ENCODE peak calls at places on chromosomes 5 and 9, in six cellular contexts. V, X, T, A, L and Y are unnamed samples.

GRCh38 chr5:138372225-138372624 is 19.7 kb downstream of the KDM3B start:
- DNase-seq in L (no peak), V (peak), X (no peak), A (no peak), T (no peak), Y (no peak)

GRCh38 chr5:96049398-96050272 is 88.0 kb upstream of the ELL2 start:
- DNase-seq in T (no peak), V (no peak), L (peak), X (no peak), A (peak), Y (no peak)

GRCh38 chr5:164600166-164600715 is 1094.8 kb downstream of the MAT2B start:
- DNase-seq in X (no peak), A (no peak), L (peak), V (no peak), T (no peak), Y (no peak)

GRCh38 chr5:105015098-105015497 is 1452.5 kb upstream of the NUDT12 start:
- DNase-seq in L (no peak), T (no peak), V (no peak), A (no peak), X (no peak), Y (no peak)

GRCh38 chr9:93891549-93892310 is 63.4 kb downstream of the BARX1 start:
- DNase-seq in X (no peak), L (no peak), V (no peak), T (no peak), A (peak), Y (no peak)

GRCh38 chr5:1325191-1325741 is 19.6 kb downstream of the CLPTM1L start:
- DNase-seq in L (no peak), V (no peak), X (peak), T (peak), A (no peak), Y (no peak)

GRCh38 chr5:62732677-62733121 is 154.1 kb downstream of the LRRC70 start:
- DNase-seq in V (no peak), X (no peak), T (no peak), A (no peak), L (peak), Y (no peak)

GRCh38 chr5:122311888-122312669 is at the start of gene SNCAIP:
- DNase-seq in L (peak), V (peak), T (no peak), A (peak), X (peak), Y (peak)

GRCh38 chr5:139952464-139953070 is 90.5 kb downstream of the NRG2 start:
- DNase-seq in V (no peak), L (no peak), T (no peak), A (no peak), X (no peak), Y (no peak)

GRCh38 chr5:131765261-131765660 is 31.6 kb downstream of the FNIP1 start:
- DNase-seq in L (no peak), A (no peak), X (no peak), V (no peak), T (no peak), Y (no peak)

GRCh38 chr9:32581512-32582143 is 8.7 kb upstream of the NDUFB6 start:
- DNase-seq in T (no peak), X (no peak), A (no peak), L (peak), V (peak), Y (no peak)

GRCh38 chr5:431001-431710 is 11.8 kb upstream of the EXOC3 start:
- DNase-seq in V (peak), A (no peak), X (no peak), T (peak), L (peak), Y (no peak)

GRCh38 chr9:68704804-68705635 is at the start of gene PIP5K1B:
- DNase-seq in X (peak), V (peak), A (peak), L (peak), T (no peak), Y (peak)

GRCh38 chr9:96464426-96464825 is 14.5 kb downstream of the HABP4 start:
- DNase-seq in V (no peak), L (no peak), A (no peak), X (no peak), T (no peak), Y (no peak)

GRCh38 chr5:1479581-1480188 is 34.4 kb upstream of the SLC6A3 start:
- DNase-seq in A (no peak), V (peak), T (peak), X (no peak), L (peak), Y (peak)

GRCh38 chr9:136185066-136185465 is 19.9 kb downstream of the LHX3 start:
- DNase-seq in T (no peak), L (no peak), X (no peak), A (no peak), V (no peak), Y (no peak)

GRCh38 chr5:113330533-113331200 is 104.1 kb downstream of the TSSK1B start:
- DNase-seq in V (peak), T (no peak), X (no peak), A (no peak), L (peak), Y (no peak)

GRCh38 chr9:63859475-63860215 is 1425.4 kb downstream of the FOXD4L5 start:
- DNase-seq in L (peak), X (no peak), A (no peak), V (peak), T (no peak), Y (no peak)

GRCh38 chr5:145362261-145362660 is 472.9 kb downstream of the PRELID2 start:
- DNase-seq in T (no peak), X (no peak), V (no peak), L (peak), A (no peak), Y (no peak)

GRCh38 chr5:98968056-98968564 is 39.3 kb upstream of the CHD1 start:
- DNase-seq in T (peak), V (no peak), L (no peak), X (no peak), A (no peak), Y (no peak)

GRCh38 chr5:80804332-80804731 is 149.5 kb upstream of the DHFR start:
- DNase-seq in A (no peak), X (no peak), V (no peak), T (no peak), L (peak), Y (no peak)

GRCh38 chr9:98687911-98688310 is 20.8 kb downstream of the GABBR2 start:
- DNase-seq in V (no peak), X (no peak), T (no peak), L (no peak), A (no peak), Y (no peak)

GRCh38 chr5:108642170-108642906 is 105.4 kb upstream of the FER start:
- DNase-seq in T (no peak), X (no peak), L (peak), A (peak), V (peak), Y (peak)

GRCh38 chr5:132056610-132057497 is 3.6 kb upstream of the IL3 start:
- DNase-seq in A (peak), V (peak), L (no peak), X (no peak), T (no peak), Y (peak)

GRCh38 chr9:32069169-32069813 is 315.2 kb upstream of the ACO1 start:
- DNase-seq in T (no peak), L (peak), X (no peak), V (no peak), A (no peak), Y (no peak)

GRCh38 chr5:1769017-1769640 is 30.5 kb downstream of the MRPL36 start:
- DNase-seq in V (no peak), T (no peak), L (no peak), A (no peak), X (no peak), Y (no peak)

GRCh38 chr9:95499847-95500246 is 16.9 kb downstream of the PTCH1 start:
- DNase-seq in L (peak), V (no peak), X (no peak), A (no peak), T (no peak), Y (no peak)

GRCh38 chr5:37696190-37697021 is 143.4 kb downstream of the GDNF start:
- DNase-seq in A (no peak), T (no peak), V (no peak), L (peak), X (no peak), Y (no peak)

GRCh38 chr9:133658442-133659431 is 22.6 kb downstream of the DBH start:
- DNase-seq in A (peak), T (no peak), L (peak), V (no peak), X (no peak), Y (peak)

GRCh38 chr9:133654736-133655657 is 18.8 kb downstream of the DBH start:
- DNase-seq in L (no peak), A (no peak), V (no peak), X (no peak), T (no peak), Y (no peak)

GRCh38 chr9:133656211-133657119 is 20.3 kb downstream of the DBH start:
- DNase-seq in T (no peak), L (no peak), A (no peak), V (no peak), X (no peak), Y (no peak)

GRCh38 chr9:133655701-133656100 is 19.5 kb downstream of the DBH start:
- DNase-seq in L (no peak), T (no peak), A (no peak), V (no peak), X (no peak), Y (no peak)

GRCh38 chr9:133657120-133657661 is 21.0 kb downstream of the DBH start:
- DNase-seq in X (no peak), A (no peak), V (no peak), L (no peak), T (no peak), Y (no peak)
- TF ChIP-seq CTCF in X (no peak), A (no peak), V (no peak), L (no peak), T (no peak), Y (no peak)

DNA sequence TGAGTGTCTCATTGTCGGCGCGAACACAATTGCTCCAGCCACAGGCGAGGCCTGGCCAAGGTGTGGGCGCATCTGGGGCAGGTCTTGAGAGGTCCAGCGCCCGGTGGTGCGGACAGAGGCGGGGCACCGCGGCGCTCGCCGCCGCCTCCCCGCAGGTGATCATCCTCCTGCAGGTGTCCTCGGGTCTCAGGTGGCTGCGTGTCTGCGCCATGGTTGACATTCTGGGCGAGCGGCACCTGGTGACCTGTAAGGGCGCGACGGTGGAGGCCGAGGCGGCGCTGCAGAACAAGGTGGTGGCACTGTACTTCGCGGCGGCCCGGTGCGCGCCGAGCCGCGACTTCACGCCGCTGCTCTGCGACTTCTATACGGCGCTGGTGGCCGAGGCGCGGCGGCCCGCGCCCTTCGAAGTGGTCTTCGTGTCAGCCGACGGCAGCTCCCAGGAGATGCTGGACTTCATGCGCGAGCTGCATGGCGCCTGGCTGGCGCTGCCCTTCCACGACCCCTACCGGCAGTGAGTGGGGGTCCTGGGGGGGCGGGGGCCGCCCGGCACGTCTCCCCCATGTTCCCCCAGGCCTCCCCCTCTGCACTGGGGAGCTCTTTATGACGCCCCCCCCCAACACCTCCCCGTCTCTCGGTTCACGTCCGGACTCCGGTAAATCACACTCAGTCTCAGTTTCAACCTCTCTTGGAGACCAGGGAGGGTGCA is 401 bp downstream of the NXNL2 start:
- DNase-seq in A (no peak), T (no peak), L (no peak), X (no peak), V (peak), Y (no peak)
- TF ChIP-seq CTCF in A (no peak), T (no peak), L (peak), X (no peak), V (no peak), Y (no peak)

GRCh38 chr5:68182094-68182493 is 33.5 kb upstream of the PIK3R1 start:
- DNase-seq in X (no peak), T (no peak), V (no peak), A (no peak), L (no peak), Y (no peak)

GRCh38 chr5:68180286-68181038 is 35.1 kb upstream of the PIK3R1 start:
- DNase-seq in T (no peak), X (no peak), V (no peak), L (no peak), A (no peak), Y (no peak)

GRCh38 chr5:68178579-68178978 is 37.0 kb upstream of the PIK3R1 start:
- DNase-seq in V (no peak), X (no peak), L (peak), A (no peak), T (no peak), Y (no peak)

GRCh38 chr5:68182534-68182933 is 33.0 kb upstream of the PIK3R1 start:
- DNase-seq in A (no peak), V (no peak), L (no peak), T (no peak), X (no peak), Y (no peak)

DNA sequence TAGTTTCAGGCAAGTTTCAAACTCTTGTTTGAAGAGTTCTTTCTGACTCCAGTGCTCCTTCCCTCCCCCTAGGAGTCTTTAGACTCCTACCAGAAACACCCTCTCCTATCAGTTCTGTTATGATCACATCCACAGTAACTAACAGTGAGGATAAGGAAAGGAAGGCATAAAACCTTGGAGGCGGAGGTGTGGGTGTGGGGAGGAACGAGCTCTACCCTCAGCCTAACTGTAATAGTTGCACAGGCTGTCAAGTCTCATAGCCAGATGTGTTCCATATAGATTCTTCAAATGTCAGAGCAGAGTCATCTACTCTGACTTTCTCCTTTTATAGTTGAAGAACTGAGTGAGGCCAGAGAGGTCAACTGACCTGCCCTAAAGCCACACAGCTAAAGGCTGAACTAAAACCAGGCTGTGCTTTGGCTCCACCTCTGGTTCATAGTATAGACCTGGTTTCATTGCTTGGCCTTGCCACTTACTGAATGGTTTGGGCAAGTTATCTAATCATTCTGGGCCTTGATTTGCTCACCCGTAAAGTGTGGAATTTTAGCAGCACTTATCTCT is 34.4 kb upstream of the PIK3R1 start:
- DNase-seq in X (no peak), A (no peak), L (no peak), T (no peak), V (no peak), Y (no peak)
- TF ChIP-seq CTCF in X (no peak), A (no peak), L (no peak), T (no peak), V (no peak), Y (no peak)

GRCh38 chr5:68745459-68745858 is 348.4 kb upstream of the SLC30A5 start:
- DNase-seq in X (no peak), A (no peak), L (peak), V (no peak), T (no peak), Y (no peak)
- TF ChIP-seq CTCF in X (peak), A (no peak), L (peak), V (peak), T (peak), Y (no peak)

GRCh38 chr5:79011219-79011836 is 26.2 kb upstream of the ARSB start:
- DNase-seq in A (no peak), L (peak), X (no peak), V (no peak), T (no peak), Y (no peak)

GRCh38 chr5:79011869-79012268 is 26.8 kb upstream of the ARSB start:
- DNase-seq in A (no peak), V (no peak), X (no peak), T (no peak), L (no peak), Y (no peak)

GRCh38 chr5:79014631-79015030 is 29.5 kb upstream of the ARSB start:
- DNase-seq in T (no peak), A (no peak), V (no peak), L (no peak), X (no peak), Y (no peak)
- TF ChIP-seq CTCF in T (no peak), A (no peak), V (no peak), L (no peak), X (no peak), Y (no peak)

DNA sequence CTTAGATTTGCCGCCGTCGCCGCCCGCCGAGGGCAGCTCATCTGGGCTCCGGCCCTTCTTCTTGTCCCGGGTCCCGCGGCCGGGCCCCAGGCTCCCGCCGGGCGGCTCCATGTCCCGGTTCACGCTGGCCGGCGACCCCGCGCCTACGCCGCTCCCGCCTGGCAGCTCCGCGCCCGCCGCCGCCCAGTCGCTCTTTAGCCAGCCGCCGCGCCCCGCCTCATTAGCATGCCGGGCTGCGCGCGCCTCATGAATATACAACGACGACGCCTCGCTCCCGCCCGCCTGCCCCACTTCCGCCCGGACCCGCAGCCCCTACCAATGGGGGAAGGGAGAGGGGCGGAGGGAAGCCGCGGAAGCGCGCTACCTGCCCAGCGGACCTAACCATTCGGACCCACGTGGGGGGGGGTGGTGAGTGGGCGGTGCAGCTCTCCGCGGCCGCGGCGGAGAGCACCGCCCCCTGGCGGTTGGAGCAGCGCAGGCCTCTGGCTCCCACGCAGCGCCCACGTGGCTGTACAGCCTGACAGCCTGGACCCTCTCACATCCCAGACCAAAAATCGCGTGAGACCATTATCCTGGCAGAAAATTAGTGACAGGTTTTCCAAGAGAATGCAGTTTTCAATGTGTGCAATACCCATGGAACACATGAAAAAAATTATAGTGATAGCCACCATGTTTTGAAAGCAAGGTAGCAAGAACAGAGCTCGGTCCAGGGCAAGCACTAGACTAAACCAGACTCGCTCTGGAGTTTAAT is at the start of gene DIAPH1:
- DNase-seq in X (peak), T (peak), V (peak), A (peak), L (peak), Y (peak)
- TF ChIP-seq CTCF in X (peak), T (peak), V (peak), A (peak), L (peak), Y (peak)

DNA sequence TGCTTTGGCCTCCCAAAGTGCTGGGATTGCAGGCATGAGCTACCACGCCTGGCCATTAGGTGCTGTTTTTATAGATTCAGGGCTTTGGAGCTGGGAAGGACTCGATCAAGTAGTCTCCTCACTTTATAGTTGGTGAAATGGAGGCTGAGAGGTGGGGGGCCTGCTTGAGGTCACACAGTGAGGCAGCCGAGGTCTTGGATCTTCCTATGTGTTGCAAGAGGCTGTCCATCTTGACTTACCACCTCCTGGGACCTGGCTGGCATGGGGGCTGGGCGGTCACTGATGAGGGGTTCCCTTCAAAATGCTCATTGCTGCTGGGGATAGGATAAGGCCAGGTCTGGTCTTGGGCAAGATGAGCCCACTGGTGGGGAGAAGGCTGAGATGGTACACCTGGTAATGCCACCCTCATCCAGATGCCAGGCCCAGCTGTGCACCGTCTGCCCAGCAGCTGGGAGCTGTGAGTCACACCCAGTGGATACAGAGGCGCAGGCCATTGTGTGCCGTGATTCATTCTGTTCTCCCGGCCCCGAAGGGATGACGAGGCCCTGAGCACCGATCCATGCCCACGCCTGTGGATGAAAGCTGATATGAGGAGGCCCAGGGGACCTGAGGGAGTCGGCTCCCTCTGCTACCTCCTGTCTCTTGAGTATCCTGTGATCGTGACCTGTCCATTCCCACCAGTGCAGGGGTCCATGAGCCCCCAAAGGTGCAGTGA is 10.5 kb upstream of the NDST1 start:
- DNase-seq in L (peak), T (no peak), V (no peak), A (peak), X (no peak), Y (peak)
- TF ChIP-seq CTCF in L (no peak), T (no peak), V (no peak), A (no peak), X (peak), Y (no peak)

DNA sequence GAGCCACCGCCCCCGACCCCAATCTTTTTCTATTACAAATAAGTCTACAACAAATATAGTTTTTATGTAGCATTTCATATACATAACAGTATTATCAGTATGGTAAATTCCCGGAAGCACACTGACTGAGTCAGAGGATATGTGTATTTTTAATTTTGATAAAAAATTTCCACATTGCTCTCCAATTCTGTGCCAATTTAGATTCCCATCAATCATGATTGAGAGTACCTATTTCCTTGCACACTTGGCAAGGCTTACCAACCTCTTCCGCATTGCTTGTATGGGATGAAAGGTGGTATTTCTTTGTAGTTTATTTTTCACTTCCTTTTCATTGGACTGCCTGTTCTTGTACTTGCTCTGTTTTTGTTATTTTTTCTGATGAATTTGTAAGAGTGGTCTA is 204.6 kb downstream of the RFX3 start:
- DNase-seq in A (no peak), T (no peak), L (no peak), V (no peak), X (no peak), Y (no peak)
- TF ChIP-seq CTCF in A (no peak), T (no peak), L (no peak), V (no peak), X (no peak), Y (no peak)